ENCODE peak calls at places on chromosomes 1 and 21, in six cellular contexts. Y, H, B, O, V and F are unnamed samples.

GRCh38 chr1:209416009-209416408 is 167.5 kb upstream of the CAMK1G start:
- DNase-seq in B (no peak), V (peak; percentile 81), H (no peak), Y (peak; percentile 100), O (no peak), F (no peak)

GRCh38 chr21:42195378-42196031 is 23.4 kb upstream of the ABCG1 start:
- DNase-seq in V (no peak), B (peak; percentile 44), O (no peak), H (peak; percentile 84), Y (no peak), F (no peak)

GRCh38 chr1:2840036-2840809 is 38.7 kb upstream of the TTC34 start:
- DNase-seq in B (no peak), H (no peak), Y (no peak), O (no peak), V (no peak), F (no peak)

GRCh38 chr1:115529216-115529897 is 112.4 kb upstream of the VANGL1 start:
- DNase-seq in B (no peak), Y (no peak), V (no peak), H (no peak), O (no peak), F (no peak)

GRCh38 chr1:168328965-168329364 is 48.3 kb downstream of the TBX19 start:
- DNase-seq in B (no peak), Y (no peak), V (no peak), H (no peak), O (no peak), F (no peak)

GRCh38 chr1:53560572-53561487 is 101.6 kb downstream of the DMRTB1 start:
- DNase-seq in O (peak; percentile 53), Y (no peak), H (no peak), B (peak; percentile 10), V (no peak), F (no peak)

GRCh38 chr21:41964171-41964570 is 10.4 kb upstream of the C2CD2 start:
- DNase-seq in V (no peak), O (peak; percentile 37), B (no peak), H (no peak), Y (no peak), F (no peak)

GRCh38 chr1:100567062-100567461 is 29.1 kb downstream of the GPR88 start:
- DNase-seq in B (no peak), O (no peak), Y (no peak), V (no peak), H (no peak), F (no peak)

GRCh38 chr1:11413907-11414495 is 65.0 kb upstream of the DISP3 start:
- DNase-seq in H (no peak), V (no peak), B (no peak), O (no peak), Y (no peak), F (no peak)

GRCh38 chr1:160834945-160835565 is 27.6 kb downstream of the CD244 start:
- DNase-seq in Y (no peak), B (no peak), O (no peak), V (no peak), H (no peak), F (no peak)

GRCh38 chr1:213973129-213973528 is 14.6 kb upstream of the PROX1 start:
- DNase-seq in H (no peak), O (no peak), V (no peak), B (no peak), Y (no peak), F (no peak)

GRCh38 chr1:2290595-2291510 is 62.7 kb downstream of the SKI start:
- DNase-seq in H (peak; percentile 90), O (peak; percentile 96), Y (peak; percentile 57), V (peak; percentile 86), B (peak; percentile 93), F (peak; percentile 78)

GRCh38 chr1:234823191-234824176 is 213.5 kb upstream of the IRF2BP2 start:
- DNase-seq in O (no peak), V (no peak), H (no peak), Y (no peak), B (no peak), F (no peak)

GRCh38 chr21:34843562-34843961 is 174.8 kb downstream of the CLIC6 start:
- DNase-seq in Y (no peak), O (no peak), H (no peak), B (no peak), V (no peak), F (no peak)

GRCh38 chr1:171335964-171336363 is 22.0 kb downstream of the FMO4 start:
- DNase-seq in Y (no peak), H (no peak), B (no peak), O (no peak), V (no peak), F (no peak)

GRCh38 chr1:15242766-15243165 is 4.3 kb upstream of the FHAD1 start:
- DNase-seq in H (no peak), V (no peak), Y (no peak), O (no peak), B (no peak), F (no peak)

GRCh38 chr1:179031855-179032513 is 6.3 kb downstream of the FAM20B start:
- DNase-seq in B (no peak), H (no peak), Y (no peak), V (no peak), O (no peak), F (no peak)

GRCh38 chr1:62271932-62272728 is 47.1 kb downstream of the KANK4 start:
- DNase-seq in B (no peak), V (no peak), Y (no peak), O (no peak), H (no peak), F (no peak)

GRCh38 chr1:217136895-217137205 is 413.6 kb upstream of the ESRRG start:
- DNase-seq in B (no peak), V (no peak), Y (no peak), O (no peak), H (no peak), F (no peak)

GRCh38 chr1:78045850-78046778 is at the start of gene GIPC2:
- DNase-seq in Y (no peak), V (no peak), O (peak; percentile 66), H (no peak), B (no peak), F (no peak)

GRCh38 chr1:156281281-156282142 is 1.1 kb downstream of the SMG5 start:
- DNase-seq in V (no peak), Y (no peak), O (no peak), B (no peak), H (peak; percentile 56), F (no peak)

GRCh38 chr1:240806201-240806745 is 194.3 kb upstream of the GREM2 start:
- DNase-seq in Y (no peak), V (no peak), H (no peak), B (no peak), O (no peak), F (no peak)

GRCh38 chr1:41322101-41322661 is 39.1 kb upstream of the FOXO6 start:
- DNase-seq in B (no peak), Y (no peak), V (no peak), O (no peak), H (no peak), F (no peak)

GRCh38 chr1:43018091-43018490 is 59.4 kb upstream of the SLC2A1 start:
- DNase-seq in Y (no peak), H (no peak), B (no peak), V (no peak), O (no peak), F (no peak)

GRCh38 chr1:228903573-228904122 is 168.4 kb downstream of the RHOU start:
- DNase-seq in V (no peak), Y (peak; percentile 43), B (no peak), O (no peak), H (no peak), F (no peak)

GRCh38 chr1:242826706-242827336 is 302.3 kb upstream of the PLD5 start:
- DNase-seq in V (no peak), H (no peak), O (no peak), Y (no peak), B (no peak), F (no peak)

GRCh38 chr1:242828828-242829227 is 304.3 kb upstream of the PLD5 start:
- DNase-seq in Y (no peak), B (no peak), O (no peak), H (no peak), V (no peak), F (no peak)

GRCh38 chr1:242827538-242827937 is 303.0 kb upstream of the PLD5 start:
- DNase-seq in B (no peak), O (no peak), Y (no peak), H (no peak), V (no peak), F (no peak)

GRCh38 chr1:242824435-242824834 is 299.9 kb upstream of the PLD5 start:
- DNase-seq in Y (no peak), H (no peak), B (no peak), O (no peak), V (peak; percentile 9), F (no peak)

DNA sequence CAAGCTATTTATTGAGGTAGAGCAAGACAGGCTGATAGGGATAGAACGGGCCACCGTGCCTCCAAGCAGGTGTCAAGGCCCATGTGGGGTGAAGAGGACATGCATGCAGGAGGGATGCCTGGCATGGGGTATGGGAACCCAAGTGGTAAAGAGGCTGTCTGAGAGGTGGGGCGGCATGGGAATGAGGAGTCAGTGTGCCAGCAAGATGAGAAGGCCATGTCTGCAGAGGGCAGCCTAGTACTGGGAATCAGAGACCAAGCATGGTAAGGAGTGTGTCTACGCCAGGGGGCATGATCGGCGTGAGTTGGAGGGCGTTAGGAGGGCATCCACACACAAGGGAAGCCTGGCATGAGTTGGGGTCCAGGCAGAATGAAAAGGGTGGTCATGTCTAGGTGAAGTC is 303.7 kb upstream of the PLD5 start:
- DNase-seq in O (no peak), Y (no peak), V (no peak), B (no peak), H (no peak), F (no peak)
- TF ChIP-seq CTCF in O (no peak), Y (no peak), V (no peak), B (no peak), H (no peak), F (no peak)

GRCh38 chr1:25858494-25858893 is 763 bp downstream of the AUNIP start:
- DNase-seq in Y (no peak), V (no peak), O (no peak), H (no peak), B (no peak), F (no peak)
- H3K4me3 ChIP-seq in Y (peak overlapping the region; percentile 66), V (peak overlapping the region; percentile 99), O (peak overlapping the region; percentile 70), H (peak overlapping the region; percentile 42), B (peak overlapping the region; percentile 53), F (peak overlapping the region; percentile 75)

GRCh38 chr1:47449702-47450552 is 12.1 kb downstream of the FOXD2 start:
- DNase-seq in O (no peak), H (peak; percentile 44), V (no peak), B (no peak), Y (no peak), F (no peak)

GRCh38 chr1:47448462-47449233 is 10.8 kb downstream of the FOXD2 start:
- DNase-seq in O (no peak), Y (no peak), V (no peak), B (no peak), H (no peak), F (no peak)

GRCh38 chr1:47445823-47446567 is 8.2 kb downstream of the FOXD2 start:
- DNase-seq in H (no peak), O (no peak), Y (no peak), V (no peak), B (no peak), F (no peak)

GRCh38 chr1:47452426-47452825 is 14.6 kb downstream of the FOXD2 start:
- DNase-seq in Y (no peak), H (no peak), O (no peak), B (no peak), V (no peak), F (no peak)

GRCh38 chr1:47450606-47451005 is 12.8 kb downstream of the FOXD2 start:
- DNase-seq in H (no peak), V (no peak), O (no peak), B (no peak), Y (no peak), F (no peak)
- H3K27me3 ChIP-seq in H (peaks cover 41% of the 10 kb centered on the region), V (no peaks in the 10 kb centered on the region), O (no peaks in the 10 kb centered on the region), B (no peaks in the 10 kb centered on the region), Y (peaks cover 51% of the 10 kb centered on the region), F (no peaks in the 10 kb centered on the region)

GRCh38 chr1:13663969-13664368 is 36.0 kb upstream of the PRDM2 start:
- DNase-seq in Y (no peak), B (no peak), V (no peak), H (no peak), O (no peak), F (no peak)
- TF ChIP-seq CTCF in Y (no peak), B (no peak), V (no peak), H (no peak), O (no peak), F (no peak)